ENCODE peak calls at places on chromosomes 6 and 20, in nine cellular contexts. J is GM10248, S is H7, Q is endothelial cell, P is pancreas, N is C1 segment of cervical spinal cord, M is lung, Y is NCI-H1092 treated with DMSO at 0.1 percent for 48 hours, A is tibial artery. E is an unnamed sample.

GRCh38 chr6:111588366-111588765 is 17.3 kb downstream of the TRAF3IP2 start:
- DNase-seq in N (no peak), Y (no peak), A (no peak), M (no peak), J (no peak), P (no peak), S (no peak), Q (no peak), E (no peak)

GRCh38 chr6:170289108-170289931 is 1.6 kb downstream of the DLL1 start:
- DNase-seq in S (peak; percentile 74), N (no peak), P (peak; percentile 86), M (no peak), J (no peak), Y (peak; percentile 51), Q (peak; percentile 50), A (no peak), E (no peak)

GRCh38 chr6:83273596-83273995 is 80.4 kb downstream of the RWDD2A start:
- DNase-seq in Y (no peak), J (no peak), M (no peak), A (no peak), S (no peak), Q (no peak), P (no peak), N (no peak), E (no peak)

GRCh38 chr6:142763205-142763604 is 181.8 kb downstream of the HIVEP2 start:
- DNase-seq in P (no peak), N (no peak), M (no peak), Y (no peak), Q (no peak), A (no peak), S (no peak), J (no peak), E (no peak)

GRCh38 chr6:31943742-31944141 is 2.2 kb upstream of the CFB start:
- DNase-seq in P (no peak), Y (no peak), A (no peak), Q (no peak), M (no peak), J (no peak), N (no peak), S (no peak), E (no peak)

GRCh38 chr20:13232999-13233398 is 11.9 kb downstream of the ISM1 start:
- DNase-seq in P (no peak), J (no peak), A (no peak), N (no peak), S (no peak), Y (no peak), Q (no peak), M (no peak), E (no peak)

GRCh38 chr6:41759905-41760579 is 12.8 kb upstream of the PGC start:
- DNase-seq in Q (no peak), N (no peak), P (no peak), J (no peak), M (no peak), S (no peak), Y (no peak), A (no peak), E (no peak)

GRCh38 chr6:38640216-38640909 is 634 bp upstream of the BTBD9 start:
- DNase-seq in N (no peak), Q (no peak), S (no peak), A (no peak), Y (no peak), P (no peak), J (no peak), M (no peak), E (no peak)

GRCh38 chr6:31814677-31815024 is 432 bp downstream of the HSPA1L start:
- DNase-seq in N (peak; percentile 90), S (peak; percentile 96), M (peak; percentile 97), P (peak; percentile 95), Y (peak; percentile 86), J (peak; percentile 80), Q (peak; percentile 67), A (peak; percentile 99), E (peak; percentile 98)

GRCh38 chr20:4406627-4407026 is 315.1 kb upstream of the PRND start:
- DNase-seq in P (no peak), M (no peak), Y (no peak), A (no peak), Q (no peak), N (no peak), J (no peak), S (no peak), E (no peak)

GRCh38 chr20:61678437-61678836 is 387.2 kb downstream of the TAF4 start:
- DNase-seq in S (no peak), P (no peak), Q (no peak), M (no peak), J (no peak), A (no peak), Y (no peak), N (no peak), E (no peak)

GRCh38 chr6:71979911-71980310 is 93.6 kb downstream of the RIMS1 start:
- DNase-seq in A (no peak), Y (no peak), S (no peak), J (no peak), M (no peak), N (no peak), Q (no peak), P (no peak), E (no peak)

GRCh38 chr6:145749632-145750031 is 14.3 kb upstream of the EPM2A start:
- DNase-seq in M (no peak), N (no peak), A (no peak), S (no peak), Q (no peak), P (no peak), J (peak; percentile 13), Y (no peak), E (no peak)

GRCh38 chr6:156464100-156464878 is 312.9 kb upstream of the ARID1B start:
- DNase-seq in P (no peak), S (no peak), M (no peak), Y (no peak), Q (no peak), A (no peak), J (no peak), N (no peak), E (no peak)

GRCh38 chr6:118660218-118660569 is 8.8 kb upstream of the CEP85L start:
- DNase-seq in M (no peak), Q (no peak), J (no peak), S (no peak), P (no peak), A (no peak), Y (peak; percentile 89), N (no peak), E (no peak)

GRCh38 chr20:50438986-50439407 is 71.2 kb upstream of the PTPN1 start:
- DNase-seq in S (no peak), A (peak; percentile 56), P (no peak), N (no peak), J (no peak), M (no peak), Y (no peak), Q (no peak), E (no peak)

GRCh38 chr6:43328528-43328927 is 19.9 kb upstream of the CRIP3 start:
- DNase-seq in Q (no peak), M (no peak), A (no peak), S (no peak), P (no peak), J (no peak), Y (no peak), N (no peak), E (no peak)

GRCh38 chr20:39775110-39775509 is 813.0 kb downstream of the DHX35 start:
- DNase-seq in J (no peak), A (peak; percentile 75), M (peak; percentile 64), S (no peak), Y (peak; percentile 57), N (no peak), Q (no peak), P (peak; percentile 18), E (peak; percentile 81)

GRCh38 chr6:134063121-134063965 is 10.9 kb upstream of the SLC2A12 start:
- DNase-seq in J (no peak), S (peak; percentile 51), P (no peak), M (no peak), Q (no peak), Y (peak; percentile 20), A (no peak), N (no peak), E (no peak)

GRCh38 chr6:130908188-130908587 is 81.0 kb downstream of the SMLR1 start:
- DNase-seq in Y (no peak), S (no peak), J (no peak), P (no peak), N (no peak), A (no peak), M (no peak), Q (no peak), E (no peak)

GRCh38 chr20:9441948-9442347 is 72.4 kb upstream of the LAMP5 start:
- DNase-seq in Y (no peak), J (no peak), Q (no peak), M (no peak), P (no peak), N (no peak), A (no peak), S (no peak), E (no peak)

GRCh38 chr6:33732385-33732784 is 14.3 kb downstream of the IP6K3 start:
- DNase-seq in N (no peak), P (peak; percentile 42), S (no peak), J (no peak), Y (no peak), A (no peak), M (no peak), Q (no peak), E (no peak)

GRCh38 chr6:150631283-150631981 is 31.7 kb downstream of the PLEKHG1 start:
- DNase-seq in S (no peak), N (no peak), P (no peak), M (no peak), Q (no peak), J (peak; percentile 25), A (no peak), Y (no peak), E (no peak)

GRCh38 chr6:152170702-152171667 is 363.5 kb downstream of the ESR1 start:
- DNase-seq in A (no peak), S (no peak), N (no peak), J (peak; percentile 50), Y (no peak), Q (no peak), P (no peak), M (no peak), E (no peak)

GRCh38 chr20:15706719-15707118 is 866.5 kb downstream of the KIF16B start:
- DNase-seq in A (no peak), S (no peak), Q (no peak), M (no peak), J (no peak), Y (no peak), P (no peak), N (no peak), E (no peak)

GRCh38 chr6:79438015-79438414 is 99.2 kb downstream of the LCA5 start:
- DNase-seq in P (no peak), A (no peak), Q (no peak), M (no peak), J (no peak), S (no peak), N (no peak), Y (no peak), E (no peak)

GRCh38 chr6:11493979-11494378 is 43.6 kb upstream of the TMEM170B start:
- DNase-seq in J (no peak), Q (no peak), N (no peak), Y (no peak), M (no peak), S (no peak), P (no peak), A (no peak), E (no peak)

GRCh38 chr6:122657601-122658000 is 47.4 kb downstream of the PKIB start:
- DNase-seq in Y (peak; percentile 2), S (no peak), P (no peak), Q (no peak), A (no peak), J (no peak), N (no peak), M (no peak), E (no peak)

GRCh38 chr6:158313989-158314388 is 1.7 kb downstream of the TULP4 start:
- DNase-seq in J (peak; percentile 25), Q (no peak), M (no peak), Y (no peak), P (no peak), N (no peak), S (no peak), A (no peak), E (no peak)

GRCh38 chr20:2816030-2816582 is at the start of gene TMEM239:
- DNase-seq in P (peak; percentile 45), S (no peak), Q (no peak), A (no peak), J (no peak), Y (no peak), N (no peak), M (no peak), E (peak; percentile 62)

GRCh38 chr6:143685653-143686052 is 7.9 kb downstream of the PHACTR2 start:
- DNase-seq in Y (no peak), S (no peak), J (no peak), M (no peak), A (no peak), N (no peak), Q (no peak), P (no peak), E (no peak)